ENCODE peak calls at places on chromosome 5, in eight cellular contexts. F is PC-9, C is OCI-LY7, N is HCT116, M is prostate gland, L is HFF-Myc, K is neural crest cell, W is heart left ventricle. O is an unnamed sample.

GRCh38 chr5:173457482-173457881 is 129.3 kb upstream of the STC2 start:
- DNase-seq in F (no peak), C (no peak), N (no peak), M (no peak), L (no peak), K (no peak), W (peak; percentile 51), O (no peak)

GRCh38 chr5:140358738-140359310 is 1.2 kb upstream of the SLC4A9 start:
- DNase-seq in F (no peak), C (no peak), N (no peak), M (no peak), L (no peak), K (no peak), W (no peak), O (no peak)

GRCh38 chr5:150263801-150264621 is 25.6 kb downstream of the CAMK2A start:
- DNase-seq in F (peak; percentile 78), C (no peak), N (peak; percentile 70), M (peak; percentile 71), L (peak; percentile 66), K (no peak), W (no peak), O (peak; percentile 54)

GRCh38 chr5:67092447-67093023 is 104.1 kb downstream of the CD180 start:
- DNase-seq in F (no peak), C (no peak), N (no peak), M (peak; percentile 16), L (no peak), K (no peak), W (no peak), O (no peak)

GRCh38 chr5:170508660-170509322 is 5.0 kb downstream of the KCNIP1 start:
- DNase-seq in F (no peak), C (no peak), N (no peak), M (no peak), L (no peak), K (no peak), W (no peak), O (no peak)

GRCh38 chr5:135714126-135714894 is 120.2 kb upstream of the SLC25A48 start:
- DNase-seq in F (no peak), C (no peak), N (no peak), M (no peak), L (no peak), K (no peak), W (no peak), O (peak; percentile 74)

GRCh38 chr5:74647096-74647495 is 6.6 kb upstream of the ENC1 start:
- DNase-seq in F (no peak), C (no peak), N (no peak), M (no peak), L (no peak), K (no peak), W (no peak), O (no peak)

GRCh38 chr5:1959911-1960581 is 77.3 kb upstream of the IRX4 start:
- DNase-seq in F (no peak), C (no peak), N (no peak), M (no peak), L (no peak), K (no peak), W (no peak), O (peak; percentile 71)

GRCh38 chr5:25540628-25541027 is 895.9 kb upstream of the CDH10 start:
- DNase-seq in F (no peak), C (no peak), N (no peak), M (no peak), L (no peak), K (no peak), W (no peak), O (no peak)

GRCh38 chr5:107124376-107124775 is 546.4 kb downstream of the EFNA5 start:
- DNase-seq in F (no peak), C (no peak), N (no peak), M (no peak), L (no peak), K (no peak), W (no peak), O (no peak)

GRCh38 chr5:67160985-67161384 is 35.6 kb downstream of the CD180 start:
- DNase-seq in F (peak; percentile 92), C (no peak), N (no peak), M (peak; percentile 89), L (no peak), K (no peak), W (no peak), O (no peak)

GRCh38 chr5:157603333-157604190 is 28.0 kb upstream of the ADAM19 start:
- DNase-seq in F (peak; percentile 89), C (peak; percentile 37), N (peak; percentile 90), M (no peak), L (peak; percentile 66), K (no peak), W (no peak), O (no peak)

GRCh38 chr5:157057459-157058370 is 1.2 kb downstream of the HAVCR1 start:
- DNase-seq in F (no peak), C (no peak), N (no peak), M (no peak), L (no peak), K (no peak), W (no peak), O (no peak)

GRCh38 chr5:175689147-175689991 is 31.5 kb downstream of the HRH2 start:
- DNase-seq in F (no peak), C (no peak), N (no peak), M (no peak), L (no peak), K (no peak), W (peak; percentile 63), O (peak; percentile 90)

GRCh38 chr5:154287136-154287535 is 96.6 kb downstream of the GALNT10 start:
- DNase-seq in F (peak; percentile 93), C (no peak), N (no peak), M (peak; percentile 34), L (peak; percentile 69), K (no peak), W (no peak), O (no peak)

GRCh38 chr5:34003941-34004340 is 3.9 kb downstream of the AMACR start:
- DNase-seq in F (no peak), C (no peak), N (no peak), M (no peak), L (no peak), K (no peak), W (no peak), O (no peak)

GRCh38 chr5:14105717-14106435 is 37.3 kb upstream of the TRIO start:
- DNase-seq in F (peak; percentile 91), C (no peak), N (peak; percentile 67), M (no peak), L (peak; percentile 82), K (no peak), W (peak; percentile 30), O (no peak)

DNA sequence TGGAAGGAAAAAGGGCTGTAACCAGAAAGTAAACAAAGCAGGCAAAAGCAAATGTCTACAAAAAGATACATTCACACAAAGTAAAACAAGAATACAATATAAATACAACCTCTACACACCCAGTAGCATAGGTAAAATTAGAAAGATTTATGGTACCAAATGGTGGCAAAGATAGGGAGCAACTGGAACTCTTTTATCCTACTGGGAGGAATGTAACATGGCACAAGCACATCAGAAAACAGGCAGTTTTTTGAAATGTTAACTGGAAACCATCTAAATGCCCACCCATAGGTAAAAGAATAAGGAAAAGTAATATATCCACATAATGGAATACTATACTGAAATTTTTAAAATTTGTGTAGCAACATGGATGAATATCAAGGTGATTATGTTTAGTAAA is 8.7 kb upstream of the ARL14EPL start:
- DNase-seq in F (no peak), C (no peak), N (no peak), M (no peak), L (no peak), K (no peak), W (no peak), O (no peak)
- TF ChIP-seq CTCF in F (no peak), C (no peak), N (no peak), M (no peak), L (no peak), K (peak; percentile 43), W (no peak), O (no peak)

DNA sequence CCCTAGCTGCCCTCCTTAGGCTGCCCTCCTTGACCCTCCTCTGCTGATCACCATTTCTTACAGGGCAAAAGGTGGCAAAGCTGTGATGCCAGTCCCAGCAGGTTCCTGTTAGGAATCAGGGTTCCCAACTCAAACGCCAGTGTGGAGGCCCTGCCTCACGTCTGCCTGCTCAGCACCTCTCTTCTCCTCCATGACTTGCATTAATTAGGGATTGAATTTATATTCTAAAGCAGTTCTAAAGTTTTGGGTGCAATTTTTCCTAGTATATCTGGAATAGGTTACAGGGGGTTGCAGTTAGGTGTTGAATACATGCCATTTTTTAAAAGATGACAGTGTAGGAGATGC is 13.2 kb upstream of the PLEKHG4B start:
- DNase-seq in F (no peak), C (no peak), N (no peak), M (no peak), L (no peak), K (no peak), W (no peak), O (no peak)
- TF ChIP-seq CTCF in F (peak; percentile 24), C (peak; percentile 42), N (no peak), M (no peak), L (no peak), K (no peak), W (no peak), O (no peak)

DNA sequence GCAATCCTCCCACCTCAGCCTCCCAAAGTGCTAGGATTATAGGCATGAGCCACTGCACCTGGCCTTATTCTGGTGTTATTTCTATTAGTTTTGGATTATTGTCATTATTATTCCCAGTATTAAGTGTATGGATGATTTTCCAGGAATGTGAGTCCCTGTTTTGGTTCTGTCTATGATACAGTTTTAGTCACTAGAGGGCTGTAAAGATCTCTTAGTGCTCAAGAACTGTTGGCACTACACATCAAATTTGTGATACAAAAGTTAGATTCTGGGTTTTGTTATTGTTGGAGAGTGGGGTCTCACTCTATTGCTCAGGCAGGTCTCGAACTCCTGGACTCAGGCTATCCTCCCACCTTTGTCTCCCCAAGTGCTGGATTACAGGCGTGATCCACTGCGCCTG is 12.1 kb downstream of the CCL28 start:
- DNase-seq in F (no peak), C (no peak), N (no peak), M (no peak), L (no peak), K (no peak), W (no peak), O (no peak)
- TF ChIP-seq CTCF in F (peak; percentile 75), C (peak; percentile 30), N (peak; percentile 30), M (no peak), L (no peak), K (no peak), W (no peak), O (no peak)

GRCh38 chr5:179680014-179680779 is 637 bp downstream of the CBY3 start:
- DNase-seq in F (no peak), C (no peak), N (no peak), M (no peak), L (no peak), K (no peak), W (no peak), O (no peak)

GRCh38 chr5:179680780-179681411 is at the start of gene CBY3:
- DNase-seq in F (peak; percentile 69), C (no peak), N (no peak), M (no peak), L (no peak), K (no peak), W (no peak), O (no peak)

GRCh38 chr5:179678238-179679013 is 2.4 kb downstream of the CBY3 start:
- DNase-seq in F (peak; percentile 80), C (peak; percentile 97), N (peak; percentile 88), M (peak; percentile 94), L (peak; percentile 82), K (peak; percentile 90), W (peak; percentile 98), O (peak; percentile 99)

GRCh38 chr5:179679014-179679674 is 1.7 kb downstream of the CBY3 start:
- DNase-seq in F (no peak), C (peak; percentile 44), N (no peak), M (peak; percentile 58), L (peak; percentile 36), K (peak; percentile 58), W (peak; percentile 87), O (peak; percentile 96)
- TF ChIP-seq CTCF in F (no peak), C (peak; percentile 55), N (no peak), M (no peak), L (peak; percentile 47), K (peak; percentile 42), W (peak; percentile 34), O (no peak)

GRCh38 chr5:32794086-32794485 is 83.0 kb downstream of the NPR3 start:
- DNase-seq in F (no peak), C (no peak), N (no peak), M (no peak), L (no peak), K (no peak), W (no peak), O (no peak)
- TF ChIP-seq CTCF in F (peak; percentile 63), C (no peak), N (no peak), M (no peak), L (peak; percentile 41), K (no peak), W (no peak), O (no peak)